ENCODE peak calls at places on chromosomes 6 and 20, in ten cellular contexts. Y, X, B, L, W, M, D, I, F and K are unnamed samples.

GRCh38 chr6:34390531-34391013 is 1.9 kb downstream of the NUDT3 start:
- DNase-seq in L (no peak), X (no peak), D (no peak), Y (no peak), F (no peak), I (no peak), B (no peak), W (no peak), M (no peak), K (no peak)

GRCh38 chr6:29723666-29724588 is 693 bp downstream of the HLA-F start:
- DNase-seq in L (peak), D (peak), W (no peak), B (peak), Y (peak), F (no peak), M (no peak), I (peak), X (no peak), K (peak)

GRCh38 chr20:44309763-44310663 is 989 bp downstream of the FITM2 start:
- DNase-seq in M (peak), D (peak), L (peak), F (no peak), B (no peak), X (peak), I (no peak), Y (no peak), W (no peak), K (no peak)

GRCh38 chr20:17226410-17227198 is at the start of gene PCSK2:
- DNase-seq in F (no peak), I (no peak), Y (peak), W (peak), D (peak), M (peak), X (peak), B (peak), L (peak), K (no peak)

GRCh38 chr20:44646641-44647274 is 4.7 kb downstream of the ADA start:
- DNase-seq in L (no peak), I (peak), F (no peak), X (peak), Y (no peak), D (peak), M (peak), W (no peak), B (peak), K (peak)

GRCh38 chr6:138307816-138308727 is 69.6 kb upstream of the SMIM28 start:
- DNase-seq in B (no peak), F (no peak), I (no peak), M (peak), L (peak), X (peak), Y (no peak), D (peak), W (no peak), K (no peak)

GRCh38 chr6:56802570-56802969 is 152.3 kb upstream of the BEND6 start:
- DNase-seq in B (no peak), F (no peak), I (no peak), D (peak), Y (no peak), M (peak), X (peak), L (no peak), W (no peak), K (no peak)

GRCh38 chr20:327041-327945 is 1.9 kb downstream of the SOX12 start:
- DNase-seq in M (peak), L (peak), B (peak), Y (peak), X (peak), I (peak), F (peak), W (peak), D (peak), K (peak)

GRCh38 chr6:113564401-113565161 is 292.6 kb upstream of the MARCKS start:
- DNase-seq in X (peak), M (peak), B (peak), F (peak), I (peak), L (peak), W (peak), Y (peak), D (peak), K (peak)

GRCh38 chr6:43120938-43121913 is 45.1 kb downstream of the PTK7 start:
- DNase-seq in F (no peak), D (peak), Y (no peak), M (peak), I (no peak), B (peak), W (no peak), X (peak), L (peak), K (no peak)

GRCh38 chr6:144202879-144203468 is 52.7 kb downstream of the STX11 start:
- DNase-seq in Y (no peak), L (no peak), X (no peak), F (no peak), D (no peak), B (no peak), I (no peak), W (no peak), M (no peak), K (no peak)

GRCh38 chr6:30683137-30683979 is 3.1 kb downstream of the PPP1R18 start:
- DNase-seq in B (peak), X (no peak), Y (no peak), L (no peak), F (no peak), I (no peak), W (no peak), D (no peak), M (no peak), K (peak)

GRCh38 chr6:78538002-78538401 is 329.3 kb upstream of the IRAK1BP1 start:
- DNase-seq in M (no peak), F (no peak), I (no peak), Y (no peak), L (no peak), D (peak), X (peak), B (no peak), W (no peak), K (no peak)

GRCh38 chr6:3456794-3457709 is at the start of gene SLC22A23:
- DNase-seq in I (peak), X (no peak), B (peak), M (peak), Y (peak), L (peak), F (no peak), W (peak), D (peak), K (peak)

DNA sequence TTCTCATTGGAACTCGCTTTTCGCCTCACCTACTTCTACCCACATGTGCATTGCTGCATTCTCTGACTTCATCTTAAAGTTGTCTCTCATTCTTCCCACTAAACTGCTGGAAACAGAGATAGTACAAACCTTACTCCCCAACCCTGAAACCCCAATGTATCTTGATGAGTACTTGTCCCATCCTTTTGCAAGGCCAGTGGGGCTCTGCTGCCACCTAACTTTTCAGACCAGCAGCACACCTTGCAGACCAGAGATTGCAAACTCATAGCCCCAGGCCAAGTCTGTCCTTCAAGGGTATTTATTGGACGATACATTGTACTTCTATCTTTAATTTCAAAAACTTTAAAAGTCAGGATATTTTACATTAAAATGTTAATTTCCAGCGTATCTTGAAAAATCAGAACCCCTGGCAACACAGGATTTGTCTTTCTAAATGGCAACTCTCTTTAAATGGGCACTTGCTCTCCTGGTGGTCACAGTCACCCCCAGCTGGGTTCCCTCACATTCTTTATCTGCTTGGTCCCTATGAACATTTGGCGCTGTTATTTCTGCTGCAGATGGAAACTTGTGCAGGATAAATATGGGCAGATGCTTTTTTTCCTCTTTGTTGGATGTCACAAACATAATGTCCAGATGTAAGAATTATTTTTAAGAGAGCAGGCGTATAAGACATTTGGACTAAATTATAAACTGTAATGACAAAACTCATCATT is 83.9 kb downstream of the SOD2 start:
- DNase-seq in I (no peak), M (peak), D (peak), F (no peak), Y (peak), W (no peak), L (no peak), B (no peak), X (peak), K (peak)
- TF ChIP-seq CTCF in I (peak), M (peak), D (peak), F (peak), Y (peak), W (peak), L (no peak), B (peak), X (peak), K (peak)

GRCh38 chr6:160733045-160733646 is 31.1 kb downstream of the PLG start:
- DNase-seq in Y (peak), B (no peak), L (peak), F (no peak), W (peak), X (peak), D (peak), I (no peak), M (peak), K (peak)
- TF ChIP-seq CTCF in Y (peak), B (peak), L (peak), F (peak), W (peak), X (peak), D (peak), I (peak), M (peak), K (peak)

DNA sequence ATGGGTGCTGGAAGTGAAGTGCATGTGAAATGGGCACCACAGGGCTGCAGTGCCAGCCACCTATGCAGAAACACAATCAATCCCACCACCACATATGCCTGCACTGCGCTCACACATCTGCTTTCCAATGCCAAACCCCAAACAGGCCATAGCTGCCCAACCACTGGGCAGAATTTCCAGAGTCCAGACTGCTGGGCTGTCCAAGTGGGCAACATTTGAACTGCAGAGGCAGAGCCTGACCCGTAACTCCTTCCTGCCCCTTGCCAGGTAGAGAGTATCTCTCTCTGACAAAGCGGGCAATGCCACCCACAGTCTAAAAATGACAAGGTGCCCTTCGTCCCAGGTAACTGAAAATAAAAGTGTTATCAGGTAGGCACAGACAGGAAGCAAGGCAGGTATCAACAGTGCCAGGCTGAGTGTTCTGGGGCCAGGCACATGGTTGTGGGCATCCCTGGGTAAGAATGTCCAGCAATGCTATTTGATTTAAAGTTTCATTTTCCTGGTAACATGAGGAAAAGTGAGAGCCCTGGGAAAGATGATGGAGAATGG is 79.5 kb downstream of the FOXA2 start:
- DNase-seq in F (no peak), Y (no peak), L (no peak), M (no peak), I (no peak), W (no peak), B (no peak), D (no peak), X (no peak), K (no peak)
- TF ChIP-seq CTCF in F (no peak), Y (no peak), L (no peak), M (no peak), I (no peak), W (no peak), B (no peak), D (no peak), X (no peak), K (no peak)

GRCh38 chr20:63246490-63247284 is 7.6 kb downstream of the NKAIN4 start:
- DNase-seq in Y (peak), B (peak), F (no peak), I (no peak), X (no peak), D (no peak), W (no peak), L (peak), M (no peak), K (no peak)
- TF ChIP-seq CTCF in Y (no peak), B (no peak), F (no peak), I (no peak), X (no peak), D (no peak), W (no peak), L (no peak), M (no peak), K (no peak)

GRCh38 chr6:76701610-76702009 is 629.1 kb upstream of the IMPG1 start:
- DNase-seq in W (no peak), I (no peak), X (no peak), F (no peak), Y (no peak), D (no peak), M (peak), B (no peak), L (no peak), K (no peak)
- TF ChIP-seq CTCF in W (no peak), I (no peak), X (no peak), F (no peak), Y (no peak), D (no peak), M (peak), B (no peak), L (no peak), K (no peak)

GRCh38 chr6:157326979-157327378 is 3.7 kb upstream of the TMEM242 start:
- DNase-seq in I (no peak), M (peak), W (no peak), L (no peak), F (no peak), Y (no peak), X (no peak), B (no peak), D (no peak), K (peak)

GRCh38 chr6:157323924-157324276 is 581 bp upstream of the TMEM242 start:
- DNase-seq in B (peak), M (peak), D (peak), X (peak), L (peak), F (no peak), I (peak), Y (peak), W (peak), K (peak)

GRCh38 chr6:157325069-157325805 is 1.9 kb upstream of the TMEM242 start:
- DNase-seq in W (no peak), B (no peak), Y (no peak), X (no peak), F (no peak), D (peak), L (no peak), M (peak), I (no peak), K (no peak)

GRCh38 chr6:157322792-157323113 is 566 bp downstream of the TMEM242 start:
- DNase-seq in W (no peak), B (no peak), M (no peak), L (no peak), Y (no peak), F (no peak), X (no peak), I (no peak), D (no peak), K (no peak)

GRCh38 chr6:157323114-157323923 is at the start of gene TMEM242:
- DNase-seq in M (peak), D (peak), I (peak), F (no peak), B (peak), W (peak), X (peak), Y (peak), L (peak), K (peak)
- TF ChIP-seq CTCF in M (peak), D (peak), I (peak), F (peak), B (peak), W (peak), X (peak), Y (peak), L (peak), K (peak)

DNA sequence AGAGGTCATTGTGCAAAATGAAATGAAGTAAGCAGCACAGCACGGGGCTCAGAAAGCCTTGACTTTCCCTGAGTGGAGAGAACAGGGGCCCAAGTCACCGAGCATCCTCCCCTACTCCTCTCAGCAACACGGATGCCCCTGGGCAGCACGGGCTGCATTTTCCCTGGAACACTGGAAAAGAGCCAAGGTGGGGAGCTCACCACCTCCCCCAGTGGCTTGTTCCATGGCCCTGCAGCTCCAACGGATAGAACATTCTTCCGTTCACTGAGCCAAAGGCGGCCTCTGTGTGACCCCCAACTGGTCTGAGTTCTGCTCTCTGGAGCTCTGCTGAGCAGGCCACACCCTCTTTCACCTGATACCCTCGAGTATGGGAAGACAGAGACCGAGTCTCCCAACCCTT is 20.8 kb upstream of the EMILIN3 start:
- DNase-seq in W (no peak), B (no peak), Y (no peak), L (no peak), I (no peak), M (peak), X (no peak), D (no peak), F (no peak), K (no peak)
- TF ChIP-seq CTCF in W (no peak), B (no peak), Y (no peak), L (no peak), I (no peak), M (peak), X (no peak), D (no peak), F (no peak), K (no peak)